ENCODE peak calls at places on chromosome 1, in four cellular contexts. S is lower lobe of right lung, B is tibial artery, Z is endodermal cell. Y is an unnamed sample.
A peak's percentile ranks its signal among the peaks of the same experiment; 100 is the strongest.

GRCh38 chr1:242824435-242824834 is 299.9 kb upstream of the PLD5 start:
- DNase-seq in S (no peak), B (no peak), Z (no peak), Y (no peak)

GRCh38 chr1:153652795-153653507 is 5.6 kb upstream of the SNAPIN start:
- DNase-seq in S (no peak), B (no peak), Z (no peak), Y (no peak)

GRCh38 chr1:69123486-69123885 is 444.2 kb upstream of the LRRC7 start:
- DNase-seq in S (no peak), B (no peak), Z (no peak), Y (no peak)

GRCh38 chr1:237749122-237749521 is 141.6 kb downstream of the ZP4 start:
- DNase-seq in S (no peak), B (no peak), Z (no peak), Y (no peak)

GRCh38 chr1:7962636-7963377 is 1.3 kb downstream of the PARK7 start:
- DNase-seq in S (no peak), B (no peak), Z (no peak), Y (no peak)

GRCh38 chr1:9626201-9626608 is 25.3 kb upstream of the PIK3CD start:
- DNase-seq in S (no peak), B (no peak), Z (no peak), Y (peak; percentile 87)

GRCh38 chr1:235019456-235019855 is 109.2 kb downstream of the TOMM20 start:
- DNase-seq in S (no peak), B (no peak), Z (no peak), Y (no peak)

GRCh38 chr1:12001249-12001917 is 17.9 kb upstream of the MIIP start:
- DNase-seq in S (no peak), B (no peak), Z (peak; percentile 90), Y (no peak)

GRCh38 chr1:47487332-47487731 is 49.5 kb downstream of the FOXD2 start:
- DNase-seq in S (no peak), B (no peak), Z (peak; percentile 17), Y (no peak)

GRCh38 chr1:32828341-32828740 is 10.9 kb downstream of the S100PBP start:
- DNase-seq in S (no peak), B (no peak), Z (no peak), Y (no peak)

GRCh38 chr1:197467881-197468280 is 199.8 kb downstream of the CRB1 start:
- DNase-seq in S (no peak), B (no peak), Z (no peak), Y (no peak)

GRCh38 chr1:201468844-201469644 is at the start of gene PHLDA3:
- DNase-seq in S (peak; percentile 91), B (peak; percentile 94), Z (peak; percentile 93), Y (peak; percentile 79)

GRCh38 chr1:172005856-172006255 is 164.6 kb downstream of the DNM3 start:
- DNase-seq in S (no peak), B (no peak), Z (no peak), Y (no peak)

GRCh38 chr1:21550097-21550496 is 40.9 kb downstream of the ALPL start:
- DNase-seq in S (no peak), B (no peak), Z (no peak), Y (no peak)

GRCh38 chr1:84260852-84261518 is 40.5 kb upstream of the SAMD13 start:
- DNase-seq in S (no peak), B (no peak), Z (no peak), Y (no peak)

GRCh38 chr1:228978486-228979324 is 243.4 kb downstream of the RHOU start:
- DNase-seq in S (no peak), B (peak; percentile 51), Z (peak; percentile 75), Y (no peak)

GRCh38 chr1:154726903-154727302 is 118.9 kb upstream of the ADAR start:
- DNase-seq in S (no peak), B (no peak), Z (no peak), Y (no peak)

GRCh38 chr1:206582537-206583460 is 29.5 kb downstream of the EIF2D start:
- DNase-seq in S (no peak), B (no peak), Z (no peak), Y (no peak)

GRCh38 chr1:85116856-85117255 is 68.6 kb upstream of the MCOLN3 start:
- DNase-seq in S (no peak), B (no peak), Z (no peak), Y (no peak)

GRCh38 chr1:245751671-245752070 is 596.9 kb downstream of the KIF26B start:
- DNase-seq in S (no peak), B (no peak), Z (peak; percentile 64), Y (no peak)

GRCh38 chr1:56577859-56578663 is 1.3 kb downstream of the PLPP3 start:
- DNase-seq in S (peak; percentile 82), B (peak; percentile 51), Z (peak; percentile 80), Y (peak; percentile 87)

GRCh38 chr1:219573960-219574359 is 38.9 kb downstream of the ZC3H11B start:
- DNase-seq in S (no peak), B (no peak), Z (no peak), Y (no peak)

GRCh38 chr1:206608108-206608698 is 4.1 kb downstream of the EIF2D start:
- DNase-seq in S (no peak), B (no peak), Z (peak; percentile 79), Y (no peak)

GRCh38 chr1:226979115-226979516 is 39.0 kb downstream of the COQ8A start:
- DNase-seq in S (no peak), B (no peak), Z (peak; percentile 75), Y (peak; percentile 67)

GRCh38 chr1:175262646-175263045 is 70.1 kb upstream of the KIAA0040 start:
- DNase-seq in S (no peak), B (no peak), Z (no peak), Y (no peak)

GRCh38 chr1:104082221-104082620 is 332.5 kb downstream of the AMY1C start:
- DNase-seq in S (no peak), B (no peak), Z (no peak), Y (no peak)

GRCh38 chr1:42692941-42693340 is 10.7 kb downstream of the YBX1 start:
- DNase-seq in S (no peak), B (no peak), Z (no peak), Y (no peak)

GRCh38 chr1:42690477-42691156 is 8.4 kb downstream of the YBX1 start:
- DNase-seq in S (no peak), B (no peak), Z (no peak), Y (no peak)

GRCh38 chr1:42692461-42692860 is 10.2 kb downstream of the YBX1 start:
- DNase-seq in S (no peak), B (no peak), Z (no peak), Y (no peak)

GRCh38 chr1:42689912-42690311 is 7.7 kb downstream of the YBX1 start:
- DNase-seq in S (no peak), B (no peak), Z (no peak), Y (no peak)

GRCh38 chr1:42691157-42691498 is 8.9 kb downstream of the YBX1 start:
- DNase-seq in S (no peak), B (no peak), Z (no peak), Y (no peak)
- H3K4me1 ChIP-seq in S (peaks cover 79% of the 10 kb centered on the region), B (peaks cover 75% of the 10 kb centered on the region), Z (peaks cover 27% of the 10 kb centered on the region), Y (peaks cover 67% of the 10 kb centered on the region)

DNA sequence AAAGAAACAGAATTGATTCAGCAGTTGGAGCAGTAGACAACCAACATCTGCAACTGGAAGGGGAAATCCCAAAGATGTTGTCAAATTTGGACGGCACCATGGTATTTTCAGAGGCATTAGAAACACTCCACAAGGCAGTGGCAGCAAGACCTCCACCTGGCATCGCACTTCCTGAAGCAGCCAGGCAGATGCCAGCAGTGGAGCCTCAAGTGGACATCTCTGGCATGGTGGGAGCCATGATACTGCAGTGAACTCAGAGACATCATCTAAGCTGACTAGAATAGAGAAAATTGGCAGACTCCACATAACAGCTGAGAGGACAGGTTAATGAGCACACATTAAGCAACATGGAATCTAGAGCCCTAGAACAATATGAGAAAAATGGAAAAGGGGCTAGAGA is 33.9 kb upstream of the RGS8 start:
- DNase-seq in S (no peak), B (no peak), Z (no peak), Y (no peak)
- TF ChIP-seq CTCF in S (no peak), B (no peak), Z (peak; percentile 53), Y (no peak)

DNA sequence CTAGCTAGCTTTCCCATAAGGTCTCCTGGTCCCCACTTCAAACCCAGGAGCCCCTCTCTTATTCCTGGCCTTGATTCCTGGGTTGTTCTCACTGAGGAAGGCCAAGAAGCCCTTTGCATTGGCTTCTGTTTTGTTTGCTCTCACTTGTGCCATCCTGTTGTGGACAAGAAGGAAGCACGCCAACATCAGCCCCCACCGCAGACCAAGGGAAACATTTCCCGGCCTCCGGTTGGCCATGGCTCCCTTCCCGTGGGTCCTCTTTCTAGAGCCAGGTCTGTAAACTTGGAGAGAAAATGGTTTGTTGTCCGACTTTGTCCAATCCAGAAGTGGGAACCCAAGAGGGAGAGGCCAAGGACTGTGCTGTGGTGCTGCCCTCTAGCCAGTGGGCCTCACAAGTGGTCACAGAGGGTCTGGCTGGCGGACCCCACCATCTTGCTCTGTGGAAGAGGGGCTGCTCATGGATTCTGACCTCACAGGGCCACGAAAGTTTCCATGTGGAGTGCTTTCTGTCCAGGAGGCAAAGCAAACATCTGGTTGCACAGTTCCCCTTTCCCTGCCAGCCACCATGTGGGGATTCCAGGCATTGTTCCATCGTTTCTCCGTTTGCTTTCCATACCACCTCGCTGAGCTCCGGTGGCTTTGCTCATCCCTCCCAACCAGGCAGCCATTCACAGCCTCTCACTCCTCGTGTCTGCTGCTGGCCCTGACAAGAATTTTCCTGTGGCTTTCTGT is 18.9 kb upstream of the TENT5C start:
- DNase-seq in S (no peak), B (no peak), Z (no peak), Y (peak; percentile 36)
- H3K4me1 ChIP-seq in S (peaks cover 22% of the 10 kb centered on the region), B (peaks cover 16% of the 10 kb centered on the region), Z (no peaks in the 10 kb centered on the region), Y (no peaks in the 10 kb centered on the region)

DNA sequence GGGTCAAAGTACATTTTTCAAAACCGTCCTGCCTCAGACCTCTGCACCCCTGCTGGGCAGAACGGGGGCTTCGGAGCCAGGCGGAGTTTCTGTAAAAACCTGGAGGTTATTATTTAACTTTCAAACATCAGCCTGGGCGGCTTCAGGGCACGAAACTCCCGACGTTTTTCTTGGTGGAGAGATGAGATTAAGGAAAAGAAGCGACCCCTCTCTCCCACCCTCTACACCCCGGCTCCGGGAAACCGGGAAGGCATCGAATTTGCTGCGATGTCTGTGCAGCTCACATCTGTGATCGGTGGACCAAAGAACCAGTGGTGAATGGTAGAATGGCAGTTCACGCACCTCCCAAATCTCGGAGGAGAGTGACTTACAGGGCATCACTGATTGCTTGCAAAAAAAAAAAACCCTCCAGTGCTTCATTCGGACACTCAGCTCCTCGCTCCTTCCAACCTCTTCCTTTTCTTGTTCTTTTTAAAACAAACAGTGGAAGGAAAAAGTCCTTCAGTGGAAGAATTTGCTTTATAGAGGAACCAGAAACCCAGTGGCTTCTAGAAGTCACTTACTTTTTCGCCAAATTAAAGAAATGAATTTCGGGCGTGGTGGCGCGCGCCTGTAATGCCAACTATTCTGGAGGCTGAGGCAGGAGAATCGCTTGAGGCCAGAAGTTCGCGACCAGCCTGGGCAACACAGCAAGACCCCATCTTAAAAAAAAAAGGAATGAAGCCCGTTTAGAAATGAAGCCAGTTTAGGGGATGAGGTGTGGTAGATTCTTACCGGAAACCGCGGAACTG is 875 bp downstream of the PHACTR4 start:
- DNase-seq in S (no peak), B (no peak), Z (no peak), Y (peak; percentile 36)
- TF ChIP-seq CTCF in S (no peak), B (peak; percentile 34), Z (peak; percentile 48), Y (peak; percentile 22)

GRCh38 chr1:23650344-23650990 is 41.1 kb upstream of the RPL11 start:
- DNase-seq in S (no peak), B (no peak), Z (no peak), Y (no peak)
- H3K4me1 ChIP-seq in S (no peaks in the 10 kb centered on the region), B (no peaks in the 10 kb centered on the region), Z (no peaks in the 10 kb centered on the region), Y (no peaks in the 10 kb centered on the region)

GRCh38 chr1:98749152-98749756 is 87.7 kb downstream of the SNX7 start:
- DNase-seq in S (no peak), B (no peak), Z (no peak), Y (no peak)
- TF ChIP-seq CTCF in S (no peak), B (no peak), Z (peak; percentile 70), Y (peak; percentile 23)

GRCh38 chr1:101235696-101236545 is 898 bp upstream of the S1PR1 start:
- DNase-seq in S (peak; percentile 65), B (peak; percentile 41), Z (peak; percentile 85), Y (peak; percentile 90)
- H3K4me1 ChIP-seq in S (peaks cover 8% of the 10 kb centered on the region), B (peaks cover 34% of the 10 kb centered on the region), Z (no peaks in the 10 kb centered on the region), Y (peaks cover 44% of the 10 kb centered on the region)